ENCODE peak calls at places on chromosomes 6 and 20, in ten cellular contexts. One of them, this sample, is unnamed.

GRCh38 chr6:154080434-154081189 is 41.6 kb downstream of the OPRM1 start:
- DNase-seq in spleen: no peak
- DNase-seq in breast epithelium: no peak
- DNase-seq in transverse colon: no peak
- DNase-seq in A549: no peak
- DNase-seq in esophagus squamous epithelium: no peak
- DNase-seq in stomach: no peak
- DNase-seq in body of pancreas: no peak
- DNase-seq in adrenal gland: no peak
- DNase-seq in HCT116: no peak
- DNase-seq in this sample: no peak

GRCh38 chr6:83615025-83615999 is 93.6 kb downstream of the SNAP91 start:
- DNase-seq in spleen: peak
- DNase-seq in breast epithelium: no peak
- DNase-seq in transverse colon: no peak
- DNase-seq in A549: peak
- DNase-seq in esophagus squamous epithelium: no peak
- DNase-seq in stomach: no peak
- DNase-seq in body of pancreas: no peak
- DNase-seq in adrenal gland: no peak
- DNase-seq in HCT116: peak
- DNase-seq in this sample: no peak

GRCh38 chr6:45657243-45657642 is 279.5 kb upstream of the SUPT3H start:
- DNase-seq in spleen: no peak
- DNase-seq in breast epithelium: no peak
- DNase-seq in transverse colon: no peak
- DNase-seq in A549: no peak
- DNase-seq in esophagus squamous epithelium: no peak
- DNase-seq in stomach: no peak
- DNase-seq in body of pancreas: no peak
- DNase-seq in adrenal gland: no peak
- DNase-seq in HCT116: no peak
- DNase-seq in this sample: no peak

GRCh38 chr6:10051283-10051682 is 363.6 kb downstream of the TFAP2A start:
- DNase-seq in spleen: no peak
- DNase-seq in breast epithelium: no peak
- DNase-seq in transverse colon: no peak
- DNase-seq in A549: no peak
- DNase-seq in esophagus squamous epithelium: no peak
- DNase-seq in stomach: no peak
- DNase-seq in body of pancreas: no peak
- DNase-seq in adrenal gland: no peak
- DNase-seq in HCT116: no peak
- DNase-seq in this sample: no peak

GRCh38 chr20:33524261-33524660 is 34.4 kb downstream of the CBFA2T2 start:
- DNase-seq in spleen: no peak
- DNase-seq in breast epithelium: no peak
- DNase-seq in transverse colon: no peak
- DNase-seq in A549: no peak
- DNase-seq in esophagus squamous epithelium: no peak
- DNase-seq in stomach: no peak
- DNase-seq in body of pancreas: no peak
- DNase-seq in adrenal gland: no peak
- DNase-seq in HCT116: no peak
- DNase-seq in this sample: no peak

GRCh38 chr20:59015411-59015810 is 3.8 kb upstream of the TUBB1 start:
- DNase-seq in spleen: peak
- DNase-seq in breast epithelium: no peak
- DNase-seq in transverse colon: no peak
- DNase-seq in A549: no peak
- DNase-seq in esophagus squamous epithelium: no peak
- DNase-seq in stomach: no peak
- DNase-seq in body of pancreas: no peak
- DNase-seq in adrenal gland: peak
- DNase-seq in HCT116: no peak
- DNase-seq in this sample: no peak

GRCh38 chr6:4128748-4129147 is 6.6 kb downstream of the ECI2 start:
- DNase-seq in spleen: no peak
- DNase-seq in breast epithelium: no peak
- DNase-seq in transverse colon: no peak
- DNase-seq in A549: no peak
- DNase-seq in esophagus squamous epithelium: no peak
- DNase-seq in stomach: no peak
- DNase-seq in body of pancreas: no peak
- DNase-seq in adrenal gland: no peak
- DNase-seq in HCT116: no peak
- DNase-seq in this sample: no peak

GRCh38 chr6:121649951-121650350 is 214.5 kb downstream of the GJA1 start:
- DNase-seq in spleen: no peak
- DNase-seq in breast epithelium: no peak
- DNase-seq in transverse colon: no peak
- DNase-seq in A549: no peak
- DNase-seq in esophagus squamous epithelium: no peak
- DNase-seq in stomach: no peak
- DNase-seq in body of pancreas: no peak
- DNase-seq in adrenal gland: no peak
- DNase-seq in HCT116: no peak
- DNase-seq in this sample: no peak

GRCh38 chr6:24357336-24358218 is at the start of gene DCDC2:
- DNase-seq in spleen: peak
- DNase-seq in breast epithelium: peak
- DNase-seq in transverse colon: peak
- DNase-seq in A549: peak
- DNase-seq in esophagus squamous epithelium: no peak
- DNase-seq in stomach: peak
- DNase-seq in body of pancreas: peak
- DNase-seq in adrenal gland: peak
- DNase-seq in HCT116: no peak
- DNase-seq in this sample: peak

GRCh38 chr6:100459291-100459690 is 5.4 kb downstream of the SIM1 start:
- DNase-seq in spleen: no peak
- DNase-seq in breast epithelium: no peak
- DNase-seq in transverse colon: no peak
- DNase-seq in A549: no peak
- DNase-seq in esophagus squamous epithelium: no peak
- DNase-seq in stomach: no peak
- DNase-seq in body of pancreas: no peak
- DNase-seq in adrenal gland: no peak
- DNase-seq in HCT116: no peak
- DNase-seq in this sample: no peak

GRCh38 chr20:13953227-13953626 is 37.2 kb downstream of the SEL1L2 start:
- DNase-seq in spleen: no peak
- DNase-seq in breast epithelium: no peak
- DNase-seq in transverse colon: no peak
- DNase-seq in A549: peak
- DNase-seq in esophagus squamous epithelium: no peak
- DNase-seq in stomach: no peak
- DNase-seq in body of pancreas: no peak
- DNase-seq in adrenal gland: no peak
- DNase-seq in HCT116: no peak
- DNase-seq in this sample: no peak

GRCh38 chr6:159301277-159301676 is 132.1 kb downstream of the FNDC1 start:
- DNase-seq in spleen: no peak
- DNase-seq in breast epithelium: no peak
- DNase-seq in transverse colon: no peak
- DNase-seq in A549: no peak
- DNase-seq in esophagus squamous epithelium: no peak
- DNase-seq in stomach: no peak
- DNase-seq in body of pancreas: no peak
- DNase-seq in adrenal gland: no peak
- DNase-seq in HCT116: no peak
- DNase-seq in this sample: no peak

GRCh38 chr6:159302196-159302595 is 133.0 kb downstream of the FNDC1 start:
- DNase-seq in spleen: no peak
- DNase-seq in breast epithelium: no peak
- DNase-seq in transverse colon: no peak
- DNase-seq in A549: no peak
- DNase-seq in esophagus squamous epithelium: no peak
- DNase-seq in stomach: no peak
- DNase-seq in body of pancreas: no peak
- DNase-seq in adrenal gland: no peak
- DNase-seq in HCT116: no peak
- DNase-seq in this sample: no peak

GRCh38 chr6:159299566-159299965 is 130.4 kb downstream of the FNDC1 start:
- DNase-seq in spleen: no peak
- DNase-seq in breast epithelium: no peak
- DNase-seq in transverse colon: no peak
- DNase-seq in A549: no peak
- DNase-seq in esophagus squamous epithelium: no peak
- DNase-seq in stomach: no peak
- DNase-seq in body of pancreas: no peak
- DNase-seq in adrenal gland: no peak
- DNase-seq in HCT116: no peak
- DNase-seq in this sample: no peak

GRCh38 chr6:159303784-159304183 is 134.6 kb downstream of the FNDC1 start:
- DNase-seq in spleen: no peak
- DNase-seq in breast epithelium: no peak
- DNase-seq in transverse colon: no peak
- DNase-seq in A549: no peak
- DNase-seq in esophagus squamous epithelium: no peak
- DNase-seq in stomach: no peak
- DNase-seq in body of pancreas: no peak
- DNase-seq in adrenal gland: no peak
- DNase-seq in HCT116: no peak
- DNase-seq in this sample: no peak

GRCh38 chr6:159298840-159299239 is 129.6 kb downstream of the FNDC1 start:
- DNase-seq in spleen: no peak
- DNase-seq in breast epithelium: no peak
- DNase-seq in transverse colon: no peak
- DNase-seq in A549: no peak
- DNase-seq in esophagus squamous epithelium: no peak
- DNase-seq in stomach: no peak
- DNase-seq in body of pancreas: no peak
- DNase-seq in adrenal gland: no peak
- DNase-seq in HCT116: no peak
- DNase-seq in this sample: no peak
- TF ChIP-seq CTCF in spleen: no peak
- TF ChIP-seq CTCF in breast epithelium: no peak
- TF ChIP-seq CTCF in transverse colon: no peak
- TF ChIP-seq CTCF in A549: no peak
- TF ChIP-seq CTCF in esophagus squamous epithelium: no peak
- TF ChIP-seq CTCF in stomach: no peak
- TF ChIP-seq CTCF in body of pancreas: no peak
- TF ChIP-seq CTCF in adrenal gland: no peak
- TF ChIP-seq CTCF in HCT116: peak
- TF ChIP-seq CTCF in this sample: no peak

DNA sequence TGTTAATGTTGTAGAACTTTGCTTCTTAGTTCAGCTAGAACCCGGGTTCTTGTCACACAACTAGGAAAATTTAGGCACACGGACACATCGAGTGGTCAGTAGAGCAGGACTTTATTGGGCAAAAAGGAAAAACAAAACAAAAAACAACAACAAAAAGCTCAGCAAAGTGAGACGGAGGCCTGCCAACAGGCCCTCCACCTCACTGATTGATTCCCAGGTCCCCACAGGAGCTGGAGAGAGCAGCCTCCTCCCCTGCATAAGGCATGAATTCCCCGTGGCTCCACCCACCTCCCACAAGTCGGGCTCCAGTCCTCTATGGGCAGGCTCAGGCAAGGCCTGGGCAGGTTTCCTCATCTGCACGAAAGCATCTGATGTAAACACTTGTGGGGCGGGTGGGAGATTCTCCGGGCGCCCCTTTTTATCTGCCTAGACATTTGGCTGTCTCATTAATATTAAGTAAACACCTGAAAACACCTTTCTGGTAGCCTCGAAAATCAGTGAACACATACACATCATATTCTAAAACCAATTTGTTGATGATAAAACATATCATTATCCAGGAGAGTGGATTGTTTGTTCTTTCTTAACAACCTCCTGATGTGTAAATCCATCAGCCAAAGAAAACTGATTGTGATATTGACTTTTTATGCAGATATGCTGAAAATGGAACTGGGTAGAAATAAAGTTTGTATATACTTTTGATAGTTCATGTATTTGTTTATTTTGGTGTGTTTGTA is 75.5 kb downstream of the ADGRG6 start:
- DNase-seq in spleen: no peak
- DNase-seq in breast epithelium: no peak
- DNase-seq in transverse colon: no peak
- DNase-seq in A549: peak
- DNase-seq in esophagus squamous epithelium: no peak
- DNase-seq in stomach: peak
- DNase-seq in body of pancreas: no peak
- DNase-seq in adrenal gland: no peak
- DNase-seq in HCT116: peak
- DNase-seq in this sample: peak
- TF ChIP-seq POLR2A in spleen: no peak
- TF ChIP-seq POLR2A in breast epithelium: no peak
- TF ChIP-seq POLR2A in transverse colon: no peak
- TF ChIP-seq POLR2A in A549: peak
- TF ChIP-seq POLR2A in esophagus squamous epithelium: no peak
- TF ChIP-seq POLR2A in stomach: no peak
- TF ChIP-seq POLR2A in body of pancreas: no peak
- TF ChIP-seq POLR2A in adrenal gland: no peak
- TF ChIP-seq POLR2A in HCT116: no peak
- TF ChIP-seq POLR2A in this sample: no peak

DNA sequence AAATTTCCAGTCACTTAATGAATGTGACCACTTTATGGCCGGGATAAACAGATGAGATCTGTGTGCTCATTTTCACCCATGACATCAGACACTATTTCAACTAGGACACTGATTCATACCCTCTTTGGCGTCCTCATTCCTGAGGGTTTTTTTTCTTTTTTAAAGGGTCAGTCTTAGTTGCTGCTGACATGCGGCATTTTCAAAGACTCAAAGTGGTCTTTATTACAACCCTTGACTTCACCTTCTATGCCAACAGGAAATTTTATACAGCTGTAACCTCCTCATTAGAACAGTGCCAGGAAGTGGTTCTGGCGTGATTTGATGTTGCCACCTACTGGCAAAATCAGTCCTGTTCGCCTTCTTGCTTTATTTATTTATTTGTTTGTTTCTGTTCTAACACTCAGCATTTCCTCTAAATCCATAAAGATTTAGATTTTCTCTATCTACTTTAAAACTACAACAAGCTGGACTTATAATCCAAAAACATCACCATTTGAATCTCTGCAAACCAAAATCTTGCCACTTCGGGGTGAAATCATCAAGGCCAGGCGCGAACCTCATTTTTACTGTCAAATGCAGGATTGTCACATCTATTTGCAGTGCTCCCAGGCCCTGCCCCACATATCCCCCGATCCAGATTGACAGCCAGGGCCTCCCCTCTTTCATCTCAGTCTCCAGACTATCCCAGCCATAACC is 77.7 kb downstream of the C6orf118 start:
- DNase-seq in spleen: no peak
- DNase-seq in breast epithelium: no peak
- DNase-seq in transverse colon: no peak
- DNase-seq in A549: peak
- DNase-seq in esophagus squamous epithelium: no peak
- DNase-seq in stomach: no peak
- DNase-seq in body of pancreas: no peak
- DNase-seq in adrenal gland: no peak
- DNase-seq in HCT116: peak
- DNase-seq in this sample: no peak
- TF ChIP-seq CTCF in spleen: peak
- TF ChIP-seq CTCF in breast epithelium: peak
- TF ChIP-seq CTCF in transverse colon: no peak
- TF ChIP-seq CTCF in A549: peak
- TF ChIP-seq CTCF in esophagus squamous epithelium: no peak
- TF ChIP-seq CTCF in stomach: no peak
- TF ChIP-seq CTCF in body of pancreas: no peak
- TF ChIP-seq CTCF in adrenal gland: peak
- TF ChIP-seq CTCF in HCT116: peak
- TF ChIP-seq CTCF in this sample: no peak

GRCh38 chr6:150361876-150362275 is 6.9 kb upstream of the IYD start:
- DNase-seq in spleen: no peak
- DNase-seq in breast epithelium: no peak
- DNase-seq in transverse colon: no peak
- DNase-seq in A549: no peak
- DNase-seq in esophagus squamous epithelium: no peak
- DNase-seq in stomach: no peak
- DNase-seq in body of pancreas: no peak
- DNase-seq in adrenal gland: no peak
- DNase-seq in HCT116: no peak
- DNase-seq in this sample: no peak
- TF ChIP-seq POLR2A in spleen: no peak
- TF ChIP-seq POLR2A in breast epithelium: no peak
- TF ChIP-seq POLR2A in transverse colon: no peak
- TF ChIP-seq POLR2A in A549: no peak
- TF ChIP-seq POLR2A in esophagus squamous epithelium: no peak
- TF ChIP-seq POLR2A in stomach: no peak
- TF ChIP-seq POLR2A in body of pancreas: no peak
- TF ChIP-seq POLR2A in adrenal gland: no peak
- TF ChIP-seq POLR2A in HCT116: no peak
- TF ChIP-seq POLR2A in this sample: no peak